ENCODE peak calls at places on chromosomes 11 and 22, in four cellular contexts. X, G, L and R are unnamed samples.

GRCh38 chr11:46537121-46537520 is 56.7 kb downstream of the AMBRA1 start:
- DNase-seq in X (no peak), G (no peak), L (no peak), R (no peak)

GRCh38 chr11:126636911-126637799 is 281.7 kb downstream of the ST3GAL4 start:
- DNase-seq in X (no peak), G (no peak), L (no peak), R (no peak)

GRCh38 chr11:96279421-96280290 is 63.3 kb downstream of the MAML2 start:
- DNase-seq in X (no peak), G (no peak), L (no peak), R (peak)

GRCh38 chr11:124867700-124868099 is 2.5 kb downstream of the ROBO3 start:
- DNase-seq in X (peak), G (peak), L (peak), R (peak)

GRCh38 chr11:118622376-118623290 is 15.2 kb downstream of the PHLDB1 start:
- DNase-seq in X (no peak), G (peak), L (no peak), R (no peak)

GRCh38 chr11:95788921-95789505 is 569 bp downstream of the FAM76B start:
- DNase-seq in X (peak), G (peak), L (peak), R (peak)

GRCh38 chr11:9615031-9615451 is 41.6 kb downstream of the WEE1 start:
- DNase-seq in X (no peak), G (no peak), L (no peak), R (no peak)

GRCh38 chr11:488992-489391 is 18.1 kb downstream of the RNH1 start:
- DNase-seq in X (no peak), G (no peak), L (no peak), R (no peak)

GRCh38 chr11:104812416-104812815 is 85.8 kb downstream of the CASP12 start:
- DNase-seq in X (no peak), G (no peak), L (no peak), R (no peak)

GRCh38 chr11:116162086-116162485 is 610.7 kb downstream of the BUD13 start:
- DNase-seq in X (no peak), G (no peak), L (no peak), R (no peak)

GRCh38 chr11:116164843-116165242 is 607.9 kb downstream of the BUD13 start:
- DNase-seq in X (no peak), G (no peak), L (no peak), R (no peak)

GRCh38 chr11:116167706-116168458 is 604.9 kb downstream of the BUD13 start:
- DNase-seq in X (no peak), G (no peak), L (no peak), R (no peak)

GRCh38 chr11:116166788-116167465 is 605.9 kb downstream of the BUD13 start:
- DNase-seq in X (no peak), G (no peak), L (no peak), R (no peak)

GRCh38 chr11:116162541-116163230 is 610.1 kb downstream of the BUD13 start:
- DNase-seq in X (peak), G (no peak), L (no peak), R (no peak)
- TF ChIP-seq FOXJ3 in X (no peak), G (no peak), L (no peak), R (no peak)

GRCh38 chr11:45527898-45528297 is 137.5 kb downstream of the CHST1 start:
- DNase-seq in X (no peak), G (no peak), L (no peak), R (no peak)
- TF ChIP-seq FOXJ3 in X (no peak), G (no peak), L (no peak), R (no peak)

GRCh38 chr11:3946445-3947017 is 91.1 kb downstream of the STIM1 start:
- DNase-seq in X (no peak), G (no peak), L (no peak), R (no peak)
- TF ChIP-seq FOXJ3 in X (no peak), G (no peak), L (no peak), R (no peak)

DNA sequence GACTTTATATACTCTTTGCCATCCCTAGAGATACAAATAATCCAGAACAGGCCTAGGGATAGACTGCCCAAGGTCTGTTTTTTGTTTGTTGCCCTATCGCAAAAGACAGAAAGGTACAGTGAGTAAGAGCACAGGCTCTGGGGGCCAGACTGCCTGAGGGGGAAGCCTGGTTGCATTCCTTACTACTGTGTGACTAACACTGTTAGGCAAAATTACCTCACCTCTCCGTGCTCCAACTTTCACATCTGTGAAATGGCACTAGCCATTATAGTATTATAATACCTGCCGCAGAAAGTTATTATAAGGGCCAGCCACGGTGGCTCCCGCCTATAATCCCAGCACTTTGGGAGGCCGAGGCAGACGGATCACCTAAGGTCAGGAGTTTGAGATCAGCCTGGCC is 14.5 kb downstream of the SLC35F2 start:
- DNase-seq in X (no peak), G (no peak), L (no peak), R (no peak)
- TF ChIP-seq FOXJ3 in X (no peak), G (no peak), L (no peak), R (no peak)

GRCh38 chr11:110091995-110092576 is 1.1 kb upstream of the ZC3H12C start:
- DNase-seq in X (no peak), G (no peak), L (peak), R (no peak)
- TF ChIP-seq FOXJ3 in X (no peak), G (no peak), L (no peak), R (no peak)

DNA sequence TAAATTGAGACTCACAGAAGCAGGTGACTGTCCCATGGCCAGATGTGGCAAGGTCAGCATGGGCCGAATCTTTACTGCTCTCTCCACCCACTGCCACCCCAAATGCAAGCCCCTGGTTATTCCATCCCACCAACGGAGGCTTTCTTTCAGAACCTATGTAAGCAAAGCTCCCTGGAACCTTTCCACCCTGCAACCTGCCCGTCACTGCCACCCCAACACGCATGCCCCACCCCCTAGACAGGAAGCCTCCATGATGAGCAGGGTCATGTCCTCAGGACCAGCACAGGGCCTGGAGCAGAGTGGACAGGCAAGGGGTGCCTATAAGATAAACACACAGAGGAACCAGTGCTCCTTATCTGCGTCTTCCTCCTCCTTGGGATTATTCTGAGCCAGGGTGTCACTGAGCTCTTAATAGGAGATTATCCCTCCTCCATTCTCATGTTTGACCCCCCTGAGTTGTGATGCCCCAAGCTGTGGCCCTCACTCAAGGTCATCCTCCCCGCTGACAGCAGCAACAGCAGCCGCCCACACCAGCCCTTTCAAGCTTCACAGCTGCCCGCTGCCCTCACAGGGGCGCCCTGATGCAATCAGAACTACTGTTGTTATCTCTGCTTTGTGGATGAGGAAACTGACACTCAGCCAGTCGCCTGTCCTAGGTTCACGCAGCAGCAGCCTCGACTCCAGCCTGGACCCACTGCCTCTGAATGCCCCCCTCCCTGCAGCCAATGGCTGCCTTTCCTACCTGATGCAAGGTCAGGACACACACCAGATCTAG is 647.2 kb downstream of the TBC1D22A start:
- DNase-seq in X (no peak), G (no peak), L (no peak), R (no peak)
- TF ChIP-seq FOXJ3 in X (no peak), G (no peak), L (no peak), R (no peak)

DNA sequence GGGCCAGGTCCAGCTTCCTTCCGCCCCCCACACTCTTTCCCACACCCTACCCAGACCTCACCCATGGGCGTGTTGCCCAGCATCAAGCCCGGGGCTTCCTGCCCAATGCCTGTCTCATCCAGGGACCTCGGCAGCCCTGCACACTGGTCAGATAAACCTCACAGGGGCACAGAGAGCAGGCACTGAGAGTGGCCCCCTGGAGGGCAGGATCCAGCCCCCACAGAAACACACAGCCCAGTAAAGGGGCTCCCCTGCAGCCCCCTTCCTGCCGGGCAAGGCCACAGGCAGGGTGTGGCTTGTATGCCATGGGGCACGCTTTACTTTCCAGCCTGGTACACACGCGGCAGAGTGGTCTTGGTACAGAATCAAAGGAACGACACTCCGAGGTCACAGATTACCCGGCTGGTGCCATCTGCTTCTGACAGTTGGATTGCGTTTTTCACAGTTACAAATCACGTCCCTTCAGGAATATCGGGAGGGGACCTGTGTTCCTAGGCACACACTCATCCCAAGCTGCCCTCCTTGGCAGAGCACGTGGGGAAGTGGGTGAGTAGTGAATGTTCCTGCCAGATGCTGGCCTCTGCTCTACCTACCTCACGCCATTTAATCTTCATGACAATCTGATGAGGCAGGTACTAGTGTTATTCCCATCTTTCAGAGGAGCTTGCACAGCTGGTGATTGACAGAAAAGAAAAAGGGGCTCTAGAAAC is 20.0 kb upstream of the CD5 start:
- DNase-seq in X (no peak), G (no peak), L (no peak), R (no peak)
- TF ChIP-seq FOXJ3 in X (no peak), G (no peak), L (no peak), R (no peak)